ENCODE peak calls at places on chromosomes 1 and 21, in nine cellular contexts. M, Y, P, V, T, D, J, R and C are unnamed samples.

GRCh38 chr1:29236993-29237905 is 927 bp downstream of the PTPRU start:
- DNase-seq in V (no peak), T (peak; percentile 50), M (peak; percentile 66), Y (peak; percentile 49), J (peak; percentile 47), P (no peak), D (no peak), R (no peak), C (peak; percentile 57)

GRCh38 chr1:155127105-155127671 is 488 bp upstream of the EFNA1 start:
- DNase-seq in D (no peak), P (no peak), V (no peak), Y (peak; percentile 61), R (no peak), M (peak; percentile 42), J (peak; percentile 48), T (peak; percentile 62), C (peak; percentile 80)

GRCh38 chr1:3745590-3746381 is 6.5 kb upstream of the CCDC27 start:
- DNase-seq in V (no peak), R (no peak), M (no peak), D (no peak), Y (no peak), T (no peak), P (no peak), J (no peak), C (no peak)

GRCh38 chr1:211135342-211135950 is 1.5 kb upstream of the KCNH1 start:
- DNase-seq in P (no peak), Y (no peak), R (no peak), D (no peak), J (no peak), V (peak; percentile 23), M (no peak), T (no peak), C (peak; percentile 45)

GRCh38 chr1:243336163-243336562 is 80.3 kb downstream of the SDCCAG8 start:
- DNase-seq in M (no peak), T (no peak), R (no peak), D (no peak), P (no peak), J (no peak), V (no peak), Y (no peak), C (no peak)

GRCh38 chr1:217506878-217507277 is 124.0 kb downstream of the GPATCH2 start:
- DNase-seq in P (no peak), M (no peak), Y (no peak), T (no peak), J (no peak), V (no peak), R (no peak), D (no peak), C (no peak)

GRCh38 chr1:36369061-36369470 is 16.7 kb downstream of the STK40 start:
- DNase-seq in M (peak; percentile 70), P (peak; percentile 80), T (peak; percentile 84), D (peak; percentile 67), V (peak; percentile 77), J (peak; percentile 72), R (no peak), Y (peak; percentile 69), C (peak; percentile 75)

GRCh38 chr1:75053207-75053606 is 81.0 kb upstream of the LHX8 start:
- DNase-seq in V (no peak), D (no peak), J (no peak), M (no peak), R (no peak), T (no peak), Y (no peak), P (no peak), C (peak; percentile 62)

GRCh38 chr1:147618077-147618569 is 52.2 kb downstream of the ACP6 start:
- DNase-seq in R (no peak), M (no peak), D (no peak), V (no peak), P (peak; percentile 83), Y (no peak), T (no peak), J (no peak), C (no peak)

GRCh38 chr1:147619741-147620140 is 50.6 kb downstream of the ACP6 start:
- DNase-seq in J (no peak), T (no peak), Y (no peak), P (no peak), R (no peak), V (no peak), M (no peak), D (no peak), C (no peak)

GRCh38 chr1:147622731-147623130 is 47.6 kb downstream of the ACP6 start:
- DNase-seq in R (no peak), J (no peak), D (no peak), M (no peak), V (no peak), Y (no peak), P (no peak), T (no peak), C (no peak)

GRCh38 chr1:147618771-147619170 is 51.6 kb downstream of the ACP6 start:
- DNase-seq in J (no peak), D (no peak), T (no peak), M (no peak), Y (no peak), P (no peak), R (no peak), V (no peak), C (no peak)

DNA sequence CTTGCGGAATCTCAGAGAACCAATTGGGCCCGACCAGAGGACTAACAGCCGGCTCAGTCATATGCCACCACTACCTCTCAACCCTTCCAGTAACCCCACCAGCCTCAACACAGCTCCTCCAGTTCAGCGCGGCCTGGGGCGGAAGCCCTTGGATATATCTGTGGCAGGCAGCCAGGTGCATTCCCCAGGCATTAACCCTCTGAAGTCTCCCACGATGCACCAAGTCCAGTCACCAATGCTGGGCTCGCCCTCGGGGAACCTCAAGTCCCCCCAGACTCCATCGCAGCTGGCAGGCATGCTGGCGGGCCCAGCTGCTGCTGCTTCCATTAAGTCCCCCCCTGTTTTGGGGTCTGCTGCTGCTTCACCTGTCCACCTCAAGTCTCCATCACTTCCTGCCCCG is 49.8 kb downstream of the ACP6 start:
- DNase-seq in M (no peak), T (no peak), V (no peak), J (no peak), D (no peak), P (no peak), Y (no peak), R (no peak), C (no peak)
- H3K36me3 ChIP-seq in M (peaks cover 5% of the 10 kb centered on the region), T (peaks cover 57% of the 10 kb centered on the region), V (peaks cover 100% of the 10 kb centered on the region), J (peaks cover 87% of the 10 kb centered on the region), D (peaks cover 33% of the 10 kb centered on the region), P (peaks cover 10% of the 10 kb centered on the region), Y (peaks cover 78% of the 10 kb centered on the region), R (no peaks in the 10 kb centered on the region), C (peaks cover 42% of the 10 kb centered on the region)

GRCh38 chr1:17290553-17290952 is 17.4 kb upstream of the PADI4 start:
- DNase-seq in Y (no peak), J (no peak), M (no peak), V (no peak), P (no peak), D (no peak), R (no peak), T (no peak), C (no peak)

GRCh38 chr1:17282836-17283235 is 25.2 kb upstream of the PADI4 start:
- DNase-seq in R (no peak), V (no peak), D (no peak), J (no peak), Y (no peak), P (no peak), M (no peak), T (no peak), C (no peak)

GRCh38 chr1:17289756-17290155 is 18.2 kb upstream of the PADI4 start:
- DNase-seq in M (no peak), D (no peak), J (no peak), R (no peak), Y (no peak), P (no peak), T (no peak), V (no peak), C (no peak)

GRCh38 chr1:17287377-17287776 is 20.6 kb upstream of the PADI4 start:
- DNase-seq in V (no peak), R (no peak), D (no peak), J (no peak), T (peak; percentile 78), P (no peak), M (no peak), Y (no peak), C (peak; percentile 86)

GRCh38 chr1:17286646-17287045 is 21.4 kb upstream of the PADI4 start:
- DNase-seq in D (no peak), R (no peak), J (no peak), P (no peak), V (no peak), Y (no peak), T (no peak), M (no peak), C (no peak)
- H3K36me3 ChIP-seq in D (no peaks in the 10 kb centered on the region), R (no peaks in the 10 kb centered on the region), J (no peaks in the 10 kb centered on the region), P (no peaks in the 10 kb centered on the region), V (no peaks in the 10 kb centered on the region), Y (no peaks in the 10 kb centered on the region), T (no peaks in the 10 kb centered on the region), M (no peaks in the 10 kb centered on the region), C (no peaks in the 10 kb centered on the region)

DNA sequence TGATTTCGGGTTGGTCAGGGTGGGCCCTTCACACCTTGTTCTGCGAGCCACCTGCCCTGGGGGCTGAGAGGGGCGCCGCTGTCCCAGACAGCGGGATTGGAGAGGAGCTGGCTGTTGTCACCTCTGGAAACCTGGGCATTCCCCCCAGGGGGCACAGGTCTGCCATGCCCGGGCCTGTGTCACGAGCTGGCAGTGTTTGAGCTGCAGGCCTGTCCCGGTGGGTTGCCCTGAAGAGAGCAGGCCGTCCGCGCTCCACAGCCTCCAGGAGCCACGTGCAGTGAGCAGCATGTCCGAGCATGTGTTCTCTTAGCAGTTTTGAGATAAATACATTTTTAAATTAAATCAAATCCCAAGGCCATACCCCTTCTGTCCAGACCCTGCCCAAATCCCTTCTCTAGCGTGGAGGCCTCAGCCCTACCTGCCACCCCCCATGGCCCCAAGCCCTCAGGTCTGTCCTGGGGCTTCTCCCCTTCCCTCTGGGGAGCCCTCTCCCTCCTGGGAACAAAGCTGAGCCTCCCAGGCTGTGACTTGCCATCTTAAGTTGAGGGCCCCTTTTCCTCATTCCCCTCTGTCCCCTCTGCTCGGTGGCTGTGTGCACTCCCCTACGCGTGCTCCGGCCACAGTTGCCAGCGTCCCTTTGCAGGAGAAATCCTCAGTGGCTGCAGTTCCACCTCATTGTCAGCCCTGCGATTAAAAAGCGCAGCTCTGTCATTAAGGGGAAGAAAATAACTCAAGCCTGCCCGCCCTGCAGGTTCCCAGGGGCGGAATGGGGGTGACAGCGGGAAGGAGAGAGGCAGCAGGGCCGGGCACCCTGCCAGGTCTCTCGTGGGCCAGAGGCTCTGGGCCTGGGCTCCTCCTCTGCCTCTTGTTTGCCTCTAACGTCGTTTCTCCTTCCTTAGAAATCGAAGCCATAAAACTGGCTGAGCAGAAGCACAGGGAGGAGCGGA is 26.6 kb downstream of the SLX9 start:
- DNase-seq in R (no peak), D (no peak), P (peak; percentile 27), Y (peak; percentile 72), M (peak; percentile 63), T (no peak), V (no peak), J (peak; percentile 75), C (no peak)
- H3K36me3 ChIP-seq in R (no peaks in the 10 kb centered on the region), D (peaks cover 32% of the 10 kb centered on the region), P (no peaks in the 10 kb centered on the region), Y (peaks cover 6% of the 10 kb centered on the region), M (no peaks in the 10 kb centered on the region), T (no peaks in the 10 kb centered on the region), V (peaks cover 72% of the 10 kb centered on the region), J (peaks cover 21% of the 10 kb centered on the region), C (peaks cover 52% of the 10 kb centered on the region)

DNA sequence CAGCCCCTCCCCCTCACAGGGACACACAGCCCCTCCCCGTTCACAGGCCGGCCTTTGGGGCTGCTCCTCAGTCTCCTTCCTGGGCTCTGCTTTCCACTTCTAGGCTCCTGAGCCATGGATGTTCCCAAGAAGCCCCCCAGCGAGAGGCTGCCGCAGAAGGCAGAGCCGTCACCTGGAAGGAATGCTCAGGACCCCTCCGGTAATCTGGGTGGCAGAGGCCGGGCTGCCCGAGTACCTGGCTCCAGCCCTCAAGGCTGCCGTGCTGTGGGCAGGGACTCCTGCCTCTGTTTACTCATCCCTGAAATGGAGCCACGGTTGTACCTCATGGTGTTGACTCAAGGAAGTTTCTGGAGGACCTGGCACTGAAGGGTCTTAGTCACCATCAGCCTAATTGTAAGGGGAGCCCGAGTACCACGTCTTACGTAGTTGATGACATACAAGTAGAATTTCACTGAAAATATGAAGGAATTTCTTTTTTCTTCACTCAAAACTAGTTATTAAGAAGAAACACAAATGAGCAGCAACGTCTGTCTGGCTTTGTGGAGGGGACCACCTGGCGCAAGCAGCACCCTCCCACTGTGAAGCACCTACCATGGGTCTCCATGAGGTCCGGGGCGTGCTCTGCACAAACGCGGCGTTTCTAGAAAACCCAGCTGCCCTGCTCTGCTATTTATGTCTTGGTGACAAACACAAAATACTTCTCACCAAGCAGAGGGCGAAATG is 33.7 kb downstream of the PRDM15 start:
- DNase-seq in Y (no peak), P (no peak), M (no peak), R (no peak), D (no peak), J (no peak), V (no peak), T (no peak), C (no peak)
- H3K36me3 ChIP-seq in Y (peaks cover 7% of the 10 kb centered on the region), P (no peaks in the 10 kb centered on the region), M (no peaks in the 10 kb centered on the region), R (no peaks in the 10 kb centered on the region), D (no peaks in the 10 kb centered on the region), J (peaks cover 22% of the 10 kb centered on the region), V (peaks cover 2% of the 10 kb centered on the region), T (no peaks in the 10 kb centered on the region), C (peaks cover 5% of the 10 kb centered on the region)